ENCODE peak calls at places on chromosomes 1 and 21, in five cellular contexts. Y, E, L, C and G are unnamed samples.

GRCh38 chr21:17451364-17451869 is 61.4 kb upstream of the CXADR start:
- DNase-seq in Y (no peak), E (no peak), L (no peak), C (peak), G (peak)

GRCh38 chr1:235937123-235937522 is 70.4 kb upstream of the LYST start:
- DNase-seq in Y (no peak), E (no peak), L (no peak), C (no peak), G (no peak)

GRCh38 chr1:109502368-109502851 is 7.1 kb downstream of the AMIGO1 start:
- DNase-seq in Y (no peak), E (no peak), L (no peak), C (no peak), G (no peak)

GRCh38 chr1:24275510-24275909 is 43.6 kb upstream of the GRHL3 start:
- DNase-seq in Y (no peak), E (peak), L (no peak), C (peak), G (peak)

GRCh38 chr1:32263744-32264143 is 12.7 kb downstream of the LCK start:
- DNase-seq in Y (no peak), E (no peak), L (no peak), C (no peak), G (no peak)

GRCh38 chr1:223811634-223812101 is 34.1 kb downstream of the TP53BP2 start:
- DNase-seq in Y (no peak), E (no peak), L (no peak), C (peak), G (peak)

GRCh38 chr21:42309753-42310213 is 5.4 kb downstream of the TFF3 start:
- DNase-seq in Y (no peak), E (peak), L (peak), C (no peak), G (peak)

GRCh38 chr1:38815903-38816627 is 43.5 kb downstream of the RRAGC start:
- DNase-seq in Y (no peak), E (no peak), L (no peak), C (no peak), G (no peak)

GRCh38 chr21:40166291-40166843 is 299.1 kb downstream of the PCP4 start:
- DNase-seq in Y (no peak), E (no peak), L (no peak), C (peak), G (no peak)

GRCh38 chr21:45329261-45330074 is 41.8 kb upstream of the POFUT2 start:
- DNase-seq in Y (peak), E (no peak), L (peak), C (no peak), G (no peak)

GRCh38 chr1:84013708-84014107 is 14.8 kb upstream of the TTLL7 start:
- DNase-seq in Y (no peak), E (no peak), L (no peak), C (no peak), G (no peak)

GRCh38 chr21:21286170-21286798 is 288.1 kb downstream of the NCAM2 start:
- DNase-seq in Y (no peak), E (no peak), L (no peak), C (no peak), G (no peak)

GRCh38 chr1:12565966-12566352 is 52.1 kb downstream of the DHRS3 start:
- DNase-seq in Y (no peak), E (no peak), L (peak), C (no peak), G (no peak)

GRCh38 chr1:27973771-27974452 is 14.1 kb downstream of the XKR8 start:
- DNase-seq in Y (no peak), E (no peak), L (no peak), C (no peak), G (no peak)

GRCh38 chr1:234589854-234590620 is 19.9 kb downstream of the IRF2BP2 start:
- DNase-seq in Y (no peak), E (no peak), L (no peak), C (no peak), G (peak)

GRCh38 chr1:222712253-222713090 is at the start of the genes AIDA and BROX:
- DNase-seq in Y (no peak), E (peak), L (peak), C (peak), G (peak)

GRCh38 chr1:232877361-232877991 is 72.3 kb downstream of the MAP10 start:
- DNase-seq in Y (no peak), E (no peak), L (no peak), C (no peak), G (no peak)

GRCh38 chr21:29221259-29221744 is 77.4 kb upstream of the BACH1 start:
- DNase-seq in Y (no peak), E (no peak), L (no peak), C (peak), G (peak)

GRCh38 chr1:17118268-17118667 is 983 bp downstream of the PADI2 start:
- DNase-seq in Y (no peak), E (no peak), L (no peak), C (no peak), G (no peak)

GRCh38 chr1:180309338-180309737 is 79.3 kb downstream of the LHX4 start:
- DNase-seq in Y (no peak), E (peak), L (no peak), C (peak), G (peak)

GRCh38 chr1:166470057-166470456 is 303.3 kb upstream of the FAM78B start:
- DNase-seq in Y (no peak), E (no peak), L (no peak), C (no peak), G (no peak)

GRCh38 chr1:98870959-98871903 is 133.4 kb downstream of the PLPPR5 start:
- DNase-seq in Y (no peak), E (no peak), L (no peak), C (peak), G (no peak)

GRCh38 chr1:10755977-10756521 is 40.4 kb downstream of the CASZ1 start:
- DNase-seq in Y (no peak), E (no peak), L (peak), C (no peak), G (peak)

GRCh38 chr1:115413208-115413607 is 75.2 kb upstream of the NGF start:
- DNase-seq in Y (no peak), E (no peak), L (no peak), C (no peak), G (no peak)

GRCh38 chr1:87684194-87684593 is 355.5 kb downstream of the LMO4 start:
- DNase-seq in Y (no peak), E (no peak), L (peak), C (peak), G (peak)

GRCh38 chr1:169105434-169106094 is 926 bp upstream of the ATP1B1 start:
- DNase-seq in Y (no peak), E (no peak), L (peak), C (no peak), G (no peak)
- TF ChIP-seq CTCF in Y (no peak), E (no peak), L (no peak), C (no peak), G (no peak)

GRCh38 chr1:3076388-3076740 is 7.4 kb downstream of the PRDM16 start:
- DNase-seq in Y (no peak), E (no peak), L (peak), C (no peak), G (no peak)
- H3K4me3 ChIP-seq in Y (no peak), E (no peak), L (no peak), C (no peak), G (no peak)

DNA sequence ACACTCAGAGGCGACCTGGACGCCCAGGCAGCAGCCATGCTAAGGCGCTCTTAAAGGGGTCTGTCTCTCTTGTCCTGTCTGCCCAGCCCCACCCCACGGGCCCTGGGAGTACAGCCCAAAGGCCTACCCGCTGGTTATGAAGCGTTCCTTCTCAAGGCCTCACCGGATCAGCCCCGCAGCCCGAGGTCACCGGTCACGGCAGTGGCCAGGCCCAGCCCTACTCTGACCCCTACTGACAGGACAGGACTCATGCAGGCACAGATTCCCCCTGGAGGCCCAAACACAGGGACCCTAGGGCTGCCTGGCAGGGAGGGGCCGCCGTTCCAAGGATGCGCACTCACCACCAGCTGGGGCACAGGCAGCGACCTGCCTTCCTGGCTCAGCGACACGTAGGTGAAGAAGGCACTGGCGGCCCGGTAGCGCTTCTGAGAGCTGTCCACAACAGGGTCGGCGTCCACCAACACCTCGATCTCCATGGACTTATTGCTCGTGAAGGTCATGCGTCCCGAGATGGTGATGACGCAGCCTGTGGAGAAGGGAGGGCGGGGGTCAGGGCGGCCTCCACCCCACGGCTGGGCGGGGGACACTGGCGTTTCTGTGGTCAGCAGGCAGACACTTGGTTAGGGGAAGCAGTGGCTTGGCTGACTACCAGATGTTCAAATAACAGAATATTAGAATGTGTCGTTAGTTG is 20.0 kb upstream of the GPR153 start:
- DNase-seq in Y (no peak), E (no peak), L (no peak), C (no peak), G (no peak)
- TF ChIP-seq CTCF in Y (no peak), E (peak), L (no peak), C (no peak), G (peak)

DNA sequence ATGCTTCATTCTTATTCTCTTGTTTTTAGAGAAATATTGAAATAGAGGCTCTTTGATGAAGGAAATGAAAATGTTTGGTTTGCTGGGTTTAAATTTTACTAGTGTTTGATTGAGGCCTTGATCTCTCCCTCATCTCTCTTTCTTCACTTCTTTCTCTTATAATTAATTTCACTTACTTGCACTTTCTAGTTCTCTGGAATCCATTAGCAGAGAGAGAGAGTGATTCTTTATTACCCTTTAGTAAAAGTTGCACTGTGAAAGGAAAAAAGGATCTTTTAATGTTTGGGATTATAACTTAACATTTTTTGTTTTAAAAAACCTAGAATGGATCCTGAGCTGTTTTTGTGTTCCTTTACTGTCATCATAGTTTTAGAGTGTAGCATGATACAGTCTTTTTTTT is 12.2 kb downstream of the RPRD2 start:
- DNase-seq in Y (no peak), E (no peak), L (no peak), C (no peak), G (no peak)
- H3K4me3 ChIP-seq in Y (no peak), E (no peak), L (no peak), C (no peak), G (no peak)

DNA sequence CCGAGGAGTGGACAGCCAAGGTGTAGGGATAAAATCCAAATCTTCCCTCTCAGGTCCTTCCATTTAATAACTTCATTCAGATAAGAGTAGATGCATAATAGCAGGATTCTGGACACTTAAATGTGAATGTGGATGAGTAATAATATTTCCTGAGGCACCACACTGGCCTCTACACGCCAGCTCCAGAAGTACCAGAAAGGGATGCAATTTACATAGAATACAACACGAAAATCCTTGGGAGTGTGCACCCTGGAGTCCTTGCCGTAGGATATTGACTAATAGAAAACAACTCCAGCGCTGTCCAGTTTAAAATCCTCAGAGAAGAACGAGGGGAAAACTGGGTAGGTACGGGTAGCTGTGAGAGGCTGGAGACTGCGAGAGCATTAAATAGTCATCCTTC is 6.9 kb downstream of the PLXNA2 start:
- DNase-seq in Y (no peak), E (no peak), L (no peak), C (no peak), G (no peak)
- TF ChIP-seq CTCF in Y (peak), E (no peak), L (no peak), C (no peak), G (peak)